ENCODE peak calls at places on chromosome 19, in six cellular contexts. Z, L, F, T, E and A are unnamed samples. For H3K9me3, the result is how much of the 10 kb centered on the place peaks cover.

GRCh38 chr19:497476-497860 is 1.2 kb downstream of the MADCAM1 start:
- DNase-seq in F (no peak), Z (no peak), E (no peak), L (no peak), T (no peak), A (no peak)

GRCh38 chr19:52638601-52639000 is 446 bp upstream of the ZNF83 start:
- DNase-seq in E (no peak), L (peak), Z (no peak), T (peak), F (peak), A (peak)

GRCh38 chr19:49422407-49423277 is 599 bp downstream of the PTH2 start:
- DNase-seq in L (peak), Z (no peak), E (no peak), T (peak), F (peak), A (peak)

GRCh38 chr19:10602330-10603083 is 15.4 kb upstream of the AP1M2 start:
- DNase-seq in L (peak), Z (peak), F (peak), T (peak), E (peak), A (peak)

GRCh38 chr19:5153601-5154128 is 184.8 kb downstream of the KDM4B start:
- DNase-seq in Z (peak), E (no peak), T (no peak), L (no peak), F (no peak), A (no peak)

GRCh38 chr19:42360787-42361544 is 29.1 kb downstream of the CNFN start:
- DNase-seq in L (no peak), Z (no peak), E (no peak), T (no peak), F (no peak), A (no peak)

GRCh38 chr19:19406878-19407639 is 1.6 kb downstream of the GATAD2A start:
- DNase-seq in Z (no peak), T (peak), E (peak), F (peak), L (no peak), A (peak)

GRCh38 chr19:13082192-13083007 is 20.3 kb downstream of the LYL1 start:
- DNase-seq in F (peak), T (peak), E (no peak), Z (no peak), L (no peak), A (peak)

GRCh38 chr19:53571339-53571738 is 33.4 kb downstream of the ZNF331 start:
- DNase-seq in F (no peak), Z (no peak), L (no peak), E (no peak), T (no peak), A (no peak)

GRCh38 chr19:45646345-45646698 is 7.1 kb upstream of the EML2 start:
- DNase-seq in T (no peak), L (no peak), F (no peak), E (no peak), Z (no peak), A (no peak)

GRCh38 chr19:38869160-38869835 is 8.8 kb downstream of the RINL start:
- DNase-seq in Z (no peak), L (peak), E (no peak), F (no peak), T (no peak), A (no peak)

GRCh38 chr19:1057185-1057857 is 9.6 kb upstream of the ARHGAP45 start:
- DNase-seq in T (peak), E (peak), Z (no peak), L (no peak), F (peak), A (peak)

GRCh38 chr19:5903054-5903501 is 512 bp downstream of the NDUFA11 start:
- DNase-seq in F (peak), Z (no peak), T (peak), E (no peak), L (no peak), A (peak)

GRCh38 chr19:29013325-29013724 is 199.6 kb downstream of the UQCRFS1 start:
- DNase-seq in T (no peak), F (no peak), L (no peak), E (no peak), Z (no peak), A (no peak)

GRCh38 chr19:46731007-46731501 is 14.1 kb upstream of the PRKD2 start:
- DNase-seq in L (no peak), Z (no peak), F (peak), T (peak), E (no peak), A (peak)

GRCh38 chr19:13640611-13641010 is 123.7 kb upstream of the MRI1 start:
- DNase-seq in F (no peak), Z (no peak), E (no peak), T (no peak), L (no peak), A (no peak)

GRCh38 chr19:36093146-36093662 is 17.7 kb upstream of the OVOL3 start:
- DNase-seq in T (no peak), F (no peak), E (no peak), Z (no peak), L (no peak), A (peak)

GRCh38 chr19:38710928-38711725 is 33.1 kb downstream of the CAPN12 start:
- DNase-seq in Z (no peak), L (no peak), T (no peak), F (no peak), E (no peak), A (peak)

GRCh38 chr19:23521471-23521870 is 126.2 kb upstream of the ZNF91 start:
- DNase-seq in Z (no peak), L (no peak), F (no peak), E (no peak), T (no peak), A (no peak)
- H3K9me3 ChIP-seq in Z (under half), L (under half), F (under half), E (under half), T (under half), A (under half)

DNA sequence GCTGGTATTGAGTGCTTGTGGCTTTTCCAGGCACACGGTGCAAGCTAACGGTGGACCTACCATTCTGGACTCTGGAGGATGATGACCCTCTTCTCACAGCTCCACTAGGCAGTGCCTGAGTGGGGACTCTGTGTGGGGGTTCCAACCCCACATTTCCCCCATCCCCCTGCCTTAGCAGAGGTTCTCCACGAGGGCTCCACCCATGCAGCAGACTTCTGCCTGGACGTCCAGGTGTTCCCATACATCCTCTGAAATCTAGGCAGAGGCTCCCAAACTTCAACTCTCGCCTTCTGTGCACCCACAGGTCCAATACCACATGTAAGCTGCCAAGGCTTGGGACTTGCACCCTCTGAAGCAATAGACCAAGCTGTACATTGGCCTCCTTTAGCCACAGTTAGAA is 25.3 kb upstream of the ZSCAN18 start:
- DNase-seq in L (no peak), F (no peak), E (no peak), Z (no peak), T (no peak), A (no peak)
- H3K9me3 ChIP-seq in L (half or more), F (half or more), E (half or more), Z (half or more), T (half or more), A (under half)

GRCh38 chr19:27772059-27772458 is 1440.9 kb downstream of the UQCRFS1 start:
- DNase-seq in L (no peak), Z (no peak), F (no peak), E (no peak), T (no peak), A (no peak)
- H3K9me3 ChIP-seq in L (under half), Z (under half), F (under half), E (half or more), T (under half), A (under half)

GRCh38 chr19:58040751-58041525 is 7.1 kb downstream of the ZSCAN1 start:
- DNase-seq in E (no peak), Z (no peak), F (no peak), L (no peak), T (no peak), A (no peak)

GRCh38 chr19:58038688-58039204 is 4.9 kb downstream of the ZSCAN1 start:
- DNase-seq in F (peak), L (no peak), E (no peak), Z (no peak), T (no peak), A (peak)

GRCh38 chr19:58035863-58036262 is 2.0 kb downstream of the ZSCAN1 start:
- DNase-seq in F (no peak), L (no peak), E (no peak), Z (no peak), T (no peak), A (peak)

GRCh38 chr19:58034476-58034790 is 608 bp downstream of the ZSCAN1 start:
- DNase-seq in E (no peak), Z (no peak), F (no peak), T (no peak), L (no peak), A (no peak)

DNA sequence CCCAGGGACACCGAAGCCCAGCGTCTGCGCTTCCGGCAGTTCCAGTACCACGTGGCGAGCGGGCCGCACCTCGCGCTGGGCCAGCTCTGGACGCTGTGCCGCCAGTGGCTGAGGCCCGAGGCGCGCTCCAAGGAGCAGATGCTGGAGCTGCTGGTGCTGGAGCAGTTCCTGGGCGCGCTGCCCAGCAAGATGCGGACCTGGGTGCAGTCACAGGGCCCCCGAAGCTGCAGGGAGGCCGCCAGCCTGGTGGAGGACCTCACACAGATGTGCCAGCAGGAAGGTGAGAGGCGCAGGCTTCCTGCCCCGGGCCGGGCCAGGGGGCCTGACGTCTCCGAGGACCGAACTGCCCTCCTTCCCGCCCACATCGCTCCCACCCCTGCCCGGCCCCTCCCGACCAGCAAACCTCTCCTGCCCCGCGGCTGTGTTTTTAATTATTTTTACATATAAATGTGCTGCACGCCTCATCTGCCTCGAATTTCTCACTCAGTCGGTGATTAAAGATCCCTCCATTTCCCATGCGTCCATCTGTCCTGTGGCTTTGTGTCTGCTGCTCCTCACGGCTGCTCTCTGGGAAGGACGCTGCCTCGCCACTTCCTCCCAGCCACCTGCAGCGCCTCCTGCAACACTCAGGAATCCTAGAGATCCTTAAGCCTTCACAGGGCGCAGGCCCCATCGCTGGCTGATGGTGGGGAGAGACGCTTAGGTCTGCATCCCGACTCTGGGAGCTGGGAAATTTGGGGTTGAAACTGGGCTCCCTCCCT is 4.3 kb downstream of the ZSCAN1 start:
- DNase-seq in E (no peak), Z (no peak), F (no peak), L (peak), T (no peak), A (peak)
- H3K9me3 ChIP-seq in E (half or more), Z (under half), F (under half), L (under half), T (under half), A (under half)

GRCh38 chr19:21135433-21135832 is 6.4 kb upstream of the ZNF431 start:
- DNase-seq in T (no peak), F (no peak), Z (no peak), E (no peak), L (no peak), A (no peak)
- H3K9me3 ChIP-seq in T (under half), F (under half), Z (under half), E (under half), L (under half), A (under half)

DNA sequence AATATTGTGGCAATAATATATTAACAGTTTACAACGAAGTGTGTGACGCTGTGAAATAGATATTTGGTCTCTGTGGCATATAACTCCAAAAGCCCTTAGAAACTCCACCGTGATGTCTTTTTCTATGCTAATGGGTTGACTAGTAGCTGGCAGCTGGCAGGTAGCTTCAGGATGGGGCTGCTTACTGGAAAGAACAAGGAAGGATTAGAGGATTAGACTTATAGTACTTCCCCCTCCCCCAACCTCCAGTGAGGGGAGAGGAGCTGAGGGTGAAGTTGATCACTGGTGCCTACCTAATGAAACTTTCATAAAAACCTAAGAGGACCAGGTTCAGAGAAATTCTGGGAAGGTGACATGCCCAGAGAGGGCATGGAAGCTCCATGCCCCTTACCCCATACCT is 9.8 kb downstream of the ZNF229 start:
- DNase-seq in F (no peak), T (no peak), L (no peak), Z (no peak), E (no peak), A (no peak)
- H3K9me3 ChIP-seq in F (under half), T (under half), L (under half), Z (under half), E (half or more), A (under half)

DNA sequence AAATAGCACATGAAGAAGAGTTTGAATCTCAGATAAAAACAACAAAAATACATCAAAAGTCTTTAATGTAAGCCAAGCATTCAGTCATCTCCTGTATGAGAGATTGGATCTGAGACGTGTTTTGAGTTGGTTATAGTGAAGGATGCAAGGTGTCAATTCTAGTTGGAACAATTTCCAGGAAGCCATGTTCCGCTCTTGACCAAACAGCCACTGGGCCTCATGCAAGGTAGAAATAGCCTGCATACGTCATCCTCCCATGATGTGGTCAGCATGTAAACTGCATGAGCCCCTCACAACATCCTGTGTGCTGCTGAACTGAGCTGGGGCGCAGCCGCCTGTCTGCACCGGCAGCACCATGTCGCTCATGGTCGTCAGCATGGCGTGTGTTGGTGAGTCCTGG is at the start of gene KIR3DL3:
- DNase-seq in T (no peak), E (no peak), F (no peak), Z (no peak), L (no peak), A (no peak)
- H3K9me3 ChIP-seq in T (under half), E (under half), F (under half), Z (under half), L (under half), A (under half)